ENCODE peak calls at places on chromosomes 16 and 17, in four cellular contexts. One of them, this sample, is unnamed.

GRCh38 chr17:77186141-77186604 is 45.4 kb downstream of the SEC14L1 start:
- DNase-seq in thoracic aorta: no peak
- DNase-seq in mucosa of gallbladder: no peak
- DNase-seq in CD8-positive, alpha-beta memory T cell: no peak
- DNase-seq in this sample: no peak

GRCh38 chr16:17171250-17172143 is 299.3 kb downstream of the XYLT1 start:
- DNase-seq in thoracic aorta: no peak
- DNase-seq in mucosa of gallbladder: peak; percentile 67
- DNase-seq in CD8-positive, alpha-beta memory T cell: no peak
- DNase-seq in this sample: peak; percentile 19

GRCh38 chr17:21194688-21195087 is 19.3 kb downstream of the TMEM11 start:
- DNase-seq in thoracic aorta: no peak
- DNase-seq in mucosa of gallbladder: no peak
- DNase-seq in CD8-positive, alpha-beta memory T cell: no peak
- DNase-seq in this sample: no peak

GRCh38 chr16:2985457-2985856 is 5.2 kb upstream of the PKMYT1 start:
- DNase-seq in thoracic aorta: no peak
- DNase-seq in mucosa of gallbladder: no peak
- DNase-seq in CD8-positive, alpha-beta memory T cell: no peak
- DNase-seq in this sample: peak; percentile 84

GRCh38 chr17:42679001-42679491 is 2.3 kb upstream of the PLEKHH3 start:
- DNase-seq in thoracic aorta: no peak
- DNase-seq in mucosa of gallbladder: peak; percentile 36
- DNase-seq in CD8-positive, alpha-beta memory T cell: no peak
- DNase-seq in this sample: peak; percentile 73

GRCh38 chr16:82452002-82452741 is 174.6 kb upstream of the CDH13 start:
- DNase-seq in thoracic aorta: no peak
- DNase-seq in mucosa of gallbladder: no peak
- DNase-seq in CD8-positive, alpha-beta memory T cell: no peak
- DNase-seq in this sample: no peak

GRCh38 chr17:57954421-57955182 is 610 bp downstream of the CUEDC1 start:
- DNase-seq in thoracic aorta: no peak
- DNase-seq in mucosa of gallbladder: peak; percentile 54
- DNase-seq in CD8-positive, alpha-beta memory T cell: no peak
- DNase-seq in this sample: peak; percentile 75

GRCh38 chr17:41530062-41531048 is 2.2 kb upstream of the KRT19 start:
- DNase-seq in thoracic aorta: peak; percentile 28
- DNase-seq in mucosa of gallbladder: peak; percentile 60
- DNase-seq in CD8-positive, alpha-beta memory T cell: no peak
- DNase-seq in this sample: no peak

GRCh38 chr16:56102159-56102798 is 89.0 kb upstream of the GNAO1 start:
- DNase-seq in thoracic aorta: no peak
- DNase-seq in mucosa of gallbladder: peak; percentile 12
- DNase-seq in CD8-positive, alpha-beta memory T cell: no peak
- DNase-seq in this sample: peak; percentile 15

GRCh38 chr16:30342751-30343490 is 12.2 kb downstream of the CD2BP2 start:
- DNase-seq in thoracic aorta: no peak
- DNase-seq in mucosa of gallbladder: no peak
- DNase-seq in CD8-positive, alpha-beta memory T cell: no peak
- DNase-seq in this sample: no peak

GRCh38 chr17:47057831-47058230 is 78.8 kb upstream of the RPRML start:
- DNase-seq in thoracic aorta: no peak
- DNase-seq in mucosa of gallbladder: no peak
- DNase-seq in CD8-positive, alpha-beta memory T cell: no peak
- DNase-seq in this sample: no peak

GRCh38 chr17:16915752-16916556 is 56.0 kb downstream of the TNFRSF13B start:
- DNase-seq in thoracic aorta: no peak
- DNase-seq in mucosa of gallbladder: peak; percentile 23
- DNase-seq in CD8-positive, alpha-beta memory T cell: no peak
- DNase-seq in this sample: peak; percentile 79

GRCh38 chr16:73713301-73713700 is 583.3 kb upstream of the PSMD7 start:
- DNase-seq in thoracic aorta: no peak
- DNase-seq in mucosa of gallbladder: peak; percentile 27
- DNase-seq in CD8-positive, alpha-beta memory T cell: no peak
- DNase-seq in this sample: no peak

GRCh38 chr17:27326585-27326984 is 32.7 kb downstream of the WSB1 start:
- DNase-seq in thoracic aorta: no peak
- DNase-seq in mucosa of gallbladder: no peak
- DNase-seq in CD8-positive, alpha-beta memory T cell: no peak
- DNase-seq in this sample: no peak

GRCh38 chr16:47374629-47375028 is 86.2 kb downstream of the ITFG1 start:
- DNase-seq in thoracic aorta: no peak
- DNase-seq in mucosa of gallbladder: no peak
- DNase-seq in CD8-positive, alpha-beta memory T cell: no peak
- DNase-seq in this sample: no peak

GRCh38 chr16:80174416-80174815 is 366.4 kb upstream of the DYNLRB2 start:
- DNase-seq in thoracic aorta: no peak
- DNase-seq in mucosa of gallbladder: no peak
- DNase-seq in CD8-positive, alpha-beta memory T cell: no peak
- DNase-seq in this sample: no peak

GRCh38 chr16:56885446-56886162 is 20.6 kb downstream of the SLC12A3 start:
- DNase-seq in thoracic aorta: no peak
- DNase-seq in mucosa of gallbladder: no peak
- DNase-seq in CD8-positive, alpha-beta memory T cell: no peak
- DNase-seq in this sample: no peak

GRCh38 chr17:49687878-49688491 is 10.1 kb upstream of the SPOP start:
- DNase-seq in thoracic aorta: no peak
- DNase-seq in mucosa of gallbladder: no peak
- DNase-seq in CD8-positive, alpha-beta memory T cell: no peak
- DNase-seq in this sample: no peak

GRCh38 chr16:65572156-65572555 is 450.3 kb upstream of the CDH11 start:
- DNase-seq in thoracic aorta: no peak
- DNase-seq in mucosa of gallbladder: no peak
- DNase-seq in CD8-positive, alpha-beta memory T cell: no peak
- DNase-seq in this sample: no peak